ENCODE peak calls at places on chromosomes 1 and 21, in nine cellular contexts. S is pancreas, P is mesothelial cell of epicardium, I is AG08395, B is breast epithelium, Z is colonic mucosa, J is M059J, X is GM18507, U is BJ. A is an unnamed sample.

GRCh38 chr1:235646463-235646862 is 3.1 kb downstream of the GNG4 start:
- DNase-seq in S (no peak), P (no peak), I (no peak), B (no peak), Z (no peak), J (no peak), X (no peak), U (no peak), A (no peak)

GRCh38 chr1:94633051-94633450 is 91.5 kb upstream of the F3 start:
- DNase-seq in S (no peak), P (no peak), I (peak), B (no peak), Z (no peak), J (peak), X (no peak), U (peak), A (no peak)

GRCh38 chr1:209491031-209491430 is 92.5 kb upstream of the CAMK1G start:
- DNase-seq in S (no peak), P (no peak), I (no peak), B (no peak), Z (no peak), J (no peak), X (no peak), U (no peak), A (no peak)

GRCh38 chr1:5990913-5991783 is 1.1 kb downstream of the NPHP4 start:
- DNase-seq in S (peak), P (peak), I (peak), B (no peak), Z (peak), J (peak), X (no peak), U (no peak), A (peak)

GRCh38 chr1:230206976-230207375 is 139.9 kb downstream of the GALNT2 start:
- DNase-seq in S (no peak), P (no peak), I (no peak), B (no peak), Z (peak), J (no peak), X (no peak), U (no peak), A (no peak)

GRCh38 chr1:55144886-55145285 is 70.3 kb downstream of the USP24 start:
- DNase-seq in S (no peak), P (no peak), I (no peak), B (no peak), Z (no peak), J (no peak), X (no peak), U (no peak), A (no peak)

GRCh38 chr21:34647552-34647951 is 21.2 kb upstream of the CLIC6 start:
- DNase-seq in S (no peak), P (no peak), I (no peak), B (no peak), Z (no peak), J (no peak), X (no peak), U (no peak), A (no peak)

GRCh38 chr1:112991721-112992120 is 35.7 kb upstream of the SLC16A1 start:
- DNase-seq in S (no peak), P (no peak), I (no peak), B (no peak), Z (no peak), J (no peak), X (no peak), U (no peak), A (no peak)

GRCh38 chr1:186722711-186723309 is 42.6 kb upstream of the PTGS2 start:
- DNase-seq in S (no peak), P (no peak), I (peak), B (no peak), Z (peak), J (peak), X (no peak), U (no peak), A (peak)

GRCh38 chr1:47592296-47592975 is 154.6 kb downstream of the FOXD2 start:
- DNase-seq in S (no peak), P (no peak), I (no peak), B (no peak), Z (no peak), J (no peak), X (no peak), U (no peak), A (no peak)

GRCh38 chr1:70372426-70372825 is 17.9 kb upstream of the ANKRD13C start:
- DNase-seq in S (no peak), P (no peak), I (no peak), B (no peak), Z (no peak), J (no peak), X (no peak), U (no peak), A (no peak)

GRCh38 chr1:64001038-64001437 is 202.4 kb upstream of the UBE2U start:
- DNase-seq in S (no peak), P (no peak), I (no peak), B (no peak), Z (no peak), J (peak), X (no peak), U (no peak), A (no peak)

GRCh38 chr1:27569088-27569459 is 34.9 kb downstream of the AHDC1 start:
- DNase-seq in S (no peak), P (no peak), I (no peak), B (no peak), Z (no peak), J (no peak), X (no peak), U (no peak), A (no peak)

GRCh38 chr1:40625076-40625475 is 40.4 kb downstream of the RIMS3 start:
- DNase-seq in S (peak), P (no peak), I (no peak), B (no peak), Z (peak), J (peak), X (no peak), U (no peak), A (no peak)

GRCh38 chr1:160605205-160605604 is 25.9 kb upstream of the CD84 start:
- DNase-seq in S (no peak), P (no peak), I (no peak), B (no peak), Z (no peak), J (no peak), X (no peak), U (no peak), A (no peak)

GRCh38 chr1:52917156-52917555 is 4.4 kb downstream of the ECHDC2 start:
- DNase-seq in S (no peak), P (no peak), I (no peak), B (no peak), Z (peak), J (no peak), X (no peak), U (no peak), A (no peak)

GRCh38 chr1:205286335-205286950 is 35.1 kb downstream of the NUAK2 start:
- DNase-seq in S (no peak), P (no peak), I (no peak), B (no peak), Z (no peak), J (peak), X (peak), U (no peak), A (peak)

GRCh38 chr1:110136911-110137310 is 13.4 kb upstream of the SLC6A17 start:
- DNase-seq in S (no peak), P (no peak), I (no peak), B (no peak), Z (no peak), J (peak), X (no peak), U (no peak), A (no peak)

GRCh38 chr21:29098156-29098555 is 24.7 kb upstream of the CCT8 start:
- DNase-seq in S (no peak), P (no peak), I (no peak), B (no peak), Z (no peak), J (no peak), X (no peak), U (no peak), A (no peak)

GRCh38 chr1:180167721-180168467 is 13.2 kb downstream of the QSOX1 start:
- DNase-seq in S (peak), P (no peak), I (no peak), B (peak), Z (peak), J (peak), X (no peak), U (no peak), A (no peak)

GRCh38 chr1:165073402-165074007 is 283.0 kb downstream of the LMX1A start:
- DNase-seq in S (no peak), P (no peak), I (peak), B (no peak), Z (no peak), J (peak), X (peak), U (no peak), A (peak)

GRCh38 chr1:53945183-53945432 is 391 bp downstream of the IFT25 start:
- DNase-seq in S (no peak), P (no peak), I (no peak), B (no peak), Z (no peak), J (no peak), X (no peak), U (no peak), A (peak)

GRCh38 chr1:223700942-223701637 is 11.2 kb upstream of the CAPN2 start:
- DNase-seq in S (no peak), P (no peak), I (peak), B (peak), Z (no peak), J (peak), X (no peak), U (peak), A (no peak)

GRCh38 chr1:205518616-205519540 is 14.4 kb downstream of the CDK18 start:
- DNase-seq in S (peak), P (no peak), I (no peak), B (no peak), Z (peak), J (peak), X (no peak), U (no peak), A (no peak)

GRCh38 chr1:162302246-162302645 is 74.4 kb downstream of the SPATA46 start:
- DNase-seq in S (no peak), P (no peak), I (no peak), B (no peak), Z (no peak), J (no peak), X (no peak), U (no peak), A (no peak)

GRCh38 chr1:161048949-161049722 is 3.4 kb upstream of the USF1 start:
- DNase-seq in S (no peak), P (no peak), I (no peak), B (no peak), Z (no peak), J (no peak), X (no peak), U (no peak), A (no peak)

GRCh38 chr1:36384542-36385409 is 948 bp downstream of the STK40 start:
- DNase-seq in S (peak), P (peak), I (no peak), B (peak), Z (peak), J (peak), X (no peak), U (no peak), A (no peak)